ENCODE peak calls at places on chromosomes 2 and 18, in five cellular contexts. P is iPS DF 19.7; Z is retina; R is stimulated activated CD4-positive, alpha-beta T cell treated with anti-CD3 and anti-CD28 coated beads, Interleukin-12 subunit alpha, Interleukin-12 subunit beta, amount 100 ng/mL, for 24 hours; C is NCI-H1694 treated with DMSO at 0.1 percent for 48 hours. D is an unnamed sample.

GRCh38 chr2:85243101-85244072 is 84.4 kb downstream of the TGOLN2 start:
- DNase-seq in P (no peak), Z (no peak), R (no peak), C (peak; percentile 11), D (no peak)

GRCh38 chr18:43001821-43002220 is 113.7 kb downstream of the RIT2 start:
- DNase-seq in P (no peak), Z (no peak), R (no peak), C (no peak), D (no peak)

GRCh38 chr2:24206242-24206641 is 31.4 kb downstream of the FAM228A start:
- DNase-seq in P (no peak), Z (no peak), R (no peak), C (no peak), D (no peak)

GRCh38 chr2:237677951-237678481 is 50.6 kb downstream of the LRRFIP1 start:
- DNase-seq in P (no peak), Z (no peak), R (no peak), C (no peak), D (no peak)

GRCh38 chr2:16063955-16064633 is 123.7 kb downstream of the MYCN start:
- DNase-seq in P (no peak), Z (no peak), R (no peak), C (no peak), D (no peak)

GRCh38 chr2:71685073-71685848 is 231.9 kb downstream of the DYSF start:
- DNase-seq in P (no peak), Z (no peak), R (no peak), C (no peak), D (no peak)

GRCh38 chr18:74873629-74874028 is 276.0 kb downstream of the ZNF407 start:
- DNase-seq in P (no peak), Z (no peak), R (no peak), C (no peak), D (no peak)

GRCh38 chr18:37805773-37806380 is 240.3 kb upstream of the CELF4 start:
- DNase-seq in P (no peak), Z (no peak), R (no peak), C (no peak), D (no peak)

GRCh38 chr2:157497603-157498314 is 53.9 kb upstream of the CYTIP start:
- DNase-seq in P (no peak), Z (peak; percentile 41), R (no peak), C (peak; percentile 92), D (no peak)

GRCh38 chr2:42932271-42933151 is 140.1 kb upstream of the HAAO start:
- DNase-seq in P (no peak), Z (no peak), R (no peak), C (no peak), D (no peak)

GRCh38 chr2:40315684-40316083 is 136.2 kb downstream of the SLC8A1 start:
- DNase-seq in P (no peak), Z (no peak), R (no peak), C (peak; percentile 7), D (no peak)

GRCh38 chr2:240253583-240254145 is 113.2 kb upstream of the OTOS start:
- DNase-seq in P (no peak), Z (no peak), R (no peak), C (no peak), D (no peak)

GRCh38 chr18:28794459-28795245 is 617.7 kb upstream of the CDH2 start:
- DNase-seq in P (no peak), Z (no peak), R (no peak), C (no peak), D (no peak)

GRCh38 chr2:18178736-18179349 is 300.4 kb downstream of the KCNS3 start:
- DNase-seq in P (peak; percentile 17), Z (no peak), R (no peak), C (peak; percentile 44), D (peak; percentile 43)

GRCh38 chr2:172806426-172807008 is 70.9 kb downstream of the RAPGEF4 start:
- DNase-seq in P (no peak), Z (peak; percentile 55), R (no peak), C (peak; percentile 85), D (no peak)

GRCh38 chr2:178414266-178415247 is 36.4 kb downstream of the PRKRA start:
- DNase-seq in P (peak; percentile 63), Z (peak; percentile 90), R (peak; percentile 54), C (peak; percentile 89), D (peak; percentile 80)

GRCh38 chr2:228674155-228674554 is 492.7 kb upstream of the SPHKAP start:
- DNase-seq in P (no peak), Z (no peak), R (no peak), C (no peak), D (no peak)

GRCh38 chr2:75476778-75477177 is 84.0 kb downstream of the EVA1A start:
- DNase-seq in P (no peak), Z (peak; percentile 30), R (no peak), C (no peak), D (no peak)

GRCh38 chr2:229586746-229587705 is 127.3 kb downstream of the DNER start:
- DNase-seq in P (peak; percentile 54), Z (peak; percentile 84), R (no peak), C (peak; percentile 53), D (peak; percentile 67)

GRCh38 chr2:136253288-136254004 is 135.5 kb upstream of the CXCR4 start:
- DNase-seq in P (no peak), Z (peak; percentile 20), R (no peak), C (no peak), D (no peak)

GRCh38 chr2:150570712-150571111 is 83.2 kb upstream of the RND3 start:
- DNase-seq in P (no peak), Z (no peak), R (no peak), C (no peak), D (no peak)

GRCh38 chr2:69716555-69717120 is 25.3 kb upstream of the ANXA4 start:
- DNase-seq in P (no peak), Z (no peak), R (no peak), C (no peak), D (no peak)

GRCh38 chr2:240213226-240213475 is 72.7 kb upstream of the OTOS start:
- DNase-seq in P (no peak), Z (peak; percentile 24), R (no peak), C (no peak), D (no peak)

GRCh38 chr2:228135300-228135699 is 46.2 kb downstream of the SPHKAP start:
- DNase-seq in P (no peak), Z (no peak), R (no peak), C (no peak), D (no peak)

GRCh38 chr2:98901702-98902101 is 34.3 kb downstream of the CRACDL start:
- DNase-seq in P (no peak), Z (no peak), R (no peak), C (no peak), D (no peak)

GRCh38 chr2:235433860-235434259 is 60.0 kb upstream of the AGAP1 start:
- DNase-seq in P (no peak), Z (no peak), R (no peak), C (peak; percentile 69), D (no peak)

GRCh38 chr2:231717281-231718180 is 9.2 kb downstream of the PTMA start:
- DNase-seq in P (no peak), Z (no peak), R (no peak), C (no peak), D (no peak)

GRCh38 chr2:241796610-241797138 is 12.3 kb upstream of the NEU4 start:
- DNase-seq in P (no peak), Z (no peak), R (no peak), C (no peak), D (no peak)

GRCh38 chr2:173446722-173447121 is 92.0 kb downstream of the CDCA7 start:
- DNase-seq in P (no peak), Z (no peak), R (no peak), C (no peak), D (no peak)

GRCh38 chr18:75215663-75216062 is 5.1 kb downstream of the TSHZ1 start:
- DNase-seq in P (no peak), Z (no peak), R (no peak), C (no peak), D (no peak)

GRCh38 chr2:172324198-172324597 is 103.2 kb upstream of the ITGA6 start:
- DNase-seq in P (no peak), Z (peak; percentile 64), R (no peak), C (no peak), D (no peak)

GRCh38 chr18:33440384-33441043 is at the start of gene CCDC178:
- DNase-seq in P (peak; percentile 9), Z (peak; percentile 81), R (no peak), C (peak; percentile 61), D (peak; percentile 9)

GRCh38 chr18:79610461-79611039 is 69.1 kb upstream of the CTDP1 start:
- DNase-seq in P (no peak), Z (no peak), R (no peak), C (no peak), D (no peak)

GRCh38 chr2:230258483-230258882 is 32.9 kb downstream of the SP140 start:
- DNase-seq in P (no peak), Z (no peak), R (no peak), C (no peak), D (no peak)

GRCh38 chr2:11097988-11098387 is 57.3 kb upstream of the SLC66A3 start:
- DNase-seq in P (no peak), Z (no peak), R (no peak), C (peak; percentile 24), D (no peak)

D was measured in iPS DF 6.9.